ENCODE peak calls at places on chromosomes 4 and X, in ten cellular contexts. X is activated gamma-delta T cell treated with anti-CD3 and anti-CD28 coated beads, Interleukin-2, amount 50 U/mL, for 16 hours; R is suprapubic skin; W is aorta; C is NCI-H2029; U is T-helper 2 cell; Y is fibroblast of gingiva; M is NCI-H2081; Q is EH; H is stimulated activated CD8-positive, alpha-beta memory T cell treated with anti-CD3 and anti-CD28 coated beads, Interleukin-4, amount 100 ng/mL, for 24 hours. J is an unnamed sample.

GRCh38 chrX:103157511-103158316 is 57.2 kb upstream of the BEX4 start:
- DNase-seq in X (no peak), R (no peak), W (no peak), C (peak; percentile 1), U (no peak), Y (peak; percentile 42), M (peak; percentile 39), Q (peak; percentile 43), H (no peak), J (peak; percentile 37)

GRCh38 chr4:19880205-19880604 is 371.5 kb upstream of the SLIT2 start:
- DNase-seq in X (no peak), R (no peak), W (no peak), C (no peak), U (no peak), Y (no peak), M (no peak), Q (peak; percentile 57), H (no peak), J (peak; percentile 20)

GRCh38 chrX:22952011-22952410 is 47.7 kb upstream of the DDX53 start:
- DNase-seq in X (no peak), R (no peak), W (no peak), C (peak; percentile 20), U (no peak), Y (no peak), M (no peak), Q (peak; percentile 46), H (no peak), J (no peak)

GRCh38 chrX:153769158-153769864 is 5.3 kb downstream of the PLXNB3 start:
- DNase-seq in X (no peak), R (peak; percentile 59), W (peak; percentile 36), C (no peak), U (no peak), Y (no peak), M (no peak), Q (no peak), H (no peak), J (no peak)

GRCh38 chrX:16733013-16733412 is 13.6 kb downstream of the SYAP1 start:
- DNase-seq in X (no peak), R (no peak), W (no peak), C (no peak), U (no peak), Y (no peak), M (no peak), Q (no peak), H (no peak), J (no peak)

GRCh38 chr4:54913751-54914526 is 211.5 kb downstream of the KDR start:
- DNase-seq in X (no peak), R (no peak), W (no peak), C (no peak), U (no peak), Y (no peak), M (no peak), Q (peak; percentile 51), H (no peak), J (peak; percentile 29)

GRCh38 chrX:75547783-75548182 is 24.9 kb upstream of the ZDHHC15 start:
- DNase-seq in X (no peak), R (no peak), W (peak; percentile 82), C (no peak), U (no peak), Y (no peak), M (no peak), Q (no peak), H (no peak), J (peak; percentile 1)

GRCh38 chrX:56232221-56233082 is at the start of gene KLF8:
- DNase-seq in X (no peak), R (peak; percentile 71), W (peak; percentile 59), C (no peak), U (peak; percentile 3), Y (peak; percentile 3), M (no peak), Q (peak; percentile 0), H (peak; percentile 15), J (no peak)

GRCh38 chrX:150161092-150161672 is 201.9 kb upstream of the MAMLD1 start:
- DNase-seq in X (no peak), R (no peak), W (no peak), C (no peak), U (no peak), Y (no peak), M (no peak), Q (peak; percentile 56), H (no peak), J (peak; percentile 16)

GRCh38 chr4:172785623-172786022 is 383.0 kb upstream of the GALNT7 start:
- DNase-seq in X (no peak), R (no peak), W (no peak), C (no peak), U (no peak), Y (no peak), M (no peak), Q (peak; percentile 3), H (no peak), J (no peak)

GRCh38 chr4:41507292-41507933 is 30.5 kb upstream of the LIMCH1 start:
- DNase-seq in X (no peak), R (no peak), W (no peak), C (no peak), U (no peak), Y (no peak), M (no peak), Q (peak; percentile 91), H (no peak), J (peak; percentile 51)

GRCh38 chr4:101621120-101621519 is 169.4 kb upstream of the BANK1 start:
- DNase-seq in X (no peak), R (no peak), W (no peak), C (no peak), U (no peak), Y (peak; percentile 64), M (no peak), Q (peak; percentile 41), H (no peak), J (peak; percentile 57)

GRCh38 chr4:153332936-153333335 is 11.6 kb upstream of the MND1 start:
- DNase-seq in X (no peak), R (no peak), W (no peak), C (no peak), U (no peak), Y (no peak), M (no peak), Q (peak; percentile 26), H (no peak), J (peak; percentile 36)

GRCh38 chr4:54929459-54929858 is 195.9 kb downstream of the KDR start:
- DNase-seq in X (no peak), R (no peak), W (no peak), C (peak; percentile 60), U (no peak), Y (no peak), M (no peak), Q (no peak), H (no peak), J (peak; percentile 17)

GRCh38 chr4:120692964-120693363 is 229.6 kb downstream of the PRDM5 start:
- DNase-seq in X (no peak), R (no peak), W (no peak), C (no peak), U (no peak), Y (peak; percentile 82), M (no peak), Q (peak; percentile 83), H (no peak), J (peak; percentile 83)

GRCh38 chrX:39729834-39730670 is 367.7 kb downstream of the BCOR start:
- DNase-seq in X (no peak), R (no peak), W (peak; percentile 50), C (no peak), U (no peak), Y (peak; percentile 2), M (no peak), Q (no peak), H (no peak), J (no peak)

GRCh38 chrX:101659601-101660063 is at the start of gene ARMCX2:
- DNase-seq in X (no peak), R (no peak), W (peak; percentile 79), C (no peak), U (no peak), Y (peak; percentile 69), M (no peak), Q (peak; percentile 76), H (no peak), J (peak; percentile 67)

GRCh38 chr4:19195696-19196095 is 1056.0 kb upstream of the SLIT2 start:
- DNase-seq in X (no peak), R (no peak), W (no peak), C (no peak), U (no peak), Y (no peak), M (no peak), Q (no peak), H (no peak), J (no peak)

GRCh38 chr4:87049508-87049907 is 114.7 kb downstream of the AFF1 start:
- DNase-seq in X (no peak), R (no peak), W (no peak), C (no peak), U (no peak), Y (no peak), M (peak; percentile 33), Q (no peak), H (no peak), J (no peak)

GRCh38 chrX:30906726-30907125 is 17.7 kb upstream of the TAB3 start:
- DNase-seq in X (no peak), R (no peak), W (no peak), C (no peak), U (no peak), Y (no peak), M (no peak), Q (peak; percentile 72), H (no peak), J (peak; percentile 83)

GRCh38 chr4:164771088-164771487 is 17.2 kb downstream of the SMIM31 start:
- DNase-seq in X (no peak), R (no peak), W (no peak), C (no peak), U (no peak), Y (peak; percentile 3), M (no peak), Q (no peak), H (no peak), J (peak; percentile 55)

GRCh38 chrX:16123222-16123786 is at the start of gene GRPR:
- DNase-seq in X (peak; percentile 26), R (peak; percentile 68), W (peak; percentile 83), C (peak; percentile 16), U (peak; percentile 13), Y (peak; percentile 72), M (peak; percentile 76), Q (peak; percentile 88), H (peak; percentile 44), J (peak; percentile 86)

GRCh38 chr4:76709454-76709853 is 188.5 kb downstream of the SOWAHB start:
- DNase-seq in X (no peak), R (no peak), W (no peak), C (no peak), U (no peak), Y (peak; percentile 46), M (no peak), Q (peak; percentile 81), H (no peak), J (peak; percentile 72)

GRCh38 chrX:10579018-10579752 is 41.2 kb downstream of the MID1 start:
- DNase-seq in X (no peak), R (no peak), W (no peak), C (no peak), U (no peak), Y (peak; percentile 47), M (no peak), Q (peak; percentile 57), H (no peak), J (peak; percentile 61)

GRCh38 chr4:73499996-73500765 is 18.6 kb downstream of the AFM start:
- DNase-seq in X (no peak), R (no peak), W (no peak), C (peak; percentile 25), U (no peak), Y (no peak), M (no peak), Q (no peak), H (no peak), J (peak; percentile 5)

J was measured in AG10803.